ENCODE peak calls at places on chromosomes 4 and X, in nine cellular contexts. A is nephron progenitor cell; Z is ACHN; U is naive thymus-derived CD8-positive, alpha-beta T cell; H is stimulated activated CD8-positive, alpha-beta memory T cell treated with anti-CD3 and anti-CD28 coated beads, Interleukin-7, amount 100 ng/mL, for 1 hour; G is kidney; V is breast epithelium; Q is dorsolateral prefrontal cortex; P is GM10248. L is an unnamed sample.

GRCh38 chrX:31508338-31508737 is 436.5 kb upstream of the FTHL17 start:
- DNase-seq in A (no peak), Z (no peak), U (no peak), H (no peak), G (no peak), V (no peak), Q (no peak), P (no peak), L (no peak)

GRCh38 chrX:80879143-80879542 is 69.5 kb upstream of the BRWD3 start:
- DNase-seq in A (no peak), Z (no peak), U (no peak), H (no peak), G (no peak), V (no peak), Q (no peak), P (no peak), L (no peak)

GRCh38 chr4:27702710-27703431 is 842.2 kb downstream of the STIM2 start:
- DNase-seq in A (no peak), Z (peak; percentile 11), U (no peak), H (no peak), G (no peak), V (no peak), Q (no peak), P (no peak), L (peak; percentile 15)

GRCh38 chr4:173056708-173057107 is 111.9 kb upstream of the GALNT7 start:
- DNase-seq in A (no peak), Z (no peak), U (no peak), H (no peak), G (no peak), V (no peak), Q (no peak), P (no peak), L (no peak)

GRCh38 chr4:101419324-101420135 is 72.2 kb upstream of the PPP3CA start:
- DNase-seq in A (no peak), Z (no peak), U (peak; percentile 22), H (no peak), G (no peak), V (no peak), Q (no peak), P (peak; percentile 19), L (no peak)

GRCh38 chrX:1248381-1249061 is 20.1 kb upstream of the CSF2RA start:
- DNase-seq in A (peak; percentile 70), Z (peak; percentile 3), U (no peak), H (no peak), G (no peak), V (no peak), Q (no peak), P (peak; percentile 54), L (no peak)

GRCh38 chr4:175290401-175290800 is 372.2 kb downstream of the ADAM29 start:
- DNase-seq in A (no peak), Z (no peak), U (no peak), H (no peak), G (no peak), V (no peak), Q (no peak), P (no peak), L (no peak)

GRCh38 chr4:122577189-122577553 is 43.7 kb downstream of the IL21 start:
- DNase-seq in A (no peak), Z (no peak), U (no peak), H (no peak), G (no peak), V (no peak), Q (no peak), P (no peak), L (no peak)

GRCh38 chrX:46180258-46180687 is 364.9 kb downstream of the ZNF674 start:
- DNase-seq in A (no peak), Z (no peak), U (no peak), H (no peak), G (no peak), V (no peak), Q (no peak), P (no peak), L (no peak)

GRCh38 chr4:161573836-161574235 is 590.0 kb downstream of the FSTL5 start:
- DNase-seq in A (no peak), Z (peak; percentile 8), U (no peak), H (no peak), G (no peak), V (no peak), Q (no peak), P (no peak), L (no peak)

GRCh38 chr4:176340871-176341685 is 21.3 kb downstream of the SPCS3 start:
- DNase-seq in A (peak; percentile 5), Z (peak; percentile 54), U (no peak), H (no peak), G (no peak), V (no peak), Q (no peak), P (peak; percentile 28), L (no peak)

GRCh38 chr4:82715731-82716617 is 82.6 kb downstream of the SCD5 start:
- DNase-seq in A (no peak), Z (no peak), U (no peak), H (no peak), G (no peak), V (no peak), Q (no peak), P (no peak), L (no peak)

GRCh38 chr4:94827481-94828110 is 69.8 kb downstream of the BMPR1B start:
- DNase-seq in A (no peak), Z (peak; percentile 76), U (no peak), H (no peak), G (no peak), V (no peak), Q (no peak), P (no peak), L (no peak)

GRCh38 chr4:24063771-24064170 is 173.9 kb upstream of the PPARGC1A start:
- DNase-seq in A (no peak), Z (no peak), U (no peak), H (no peak), G (no peak), V (no peak), Q (no peak), P (no peak), L (no peak)

GRCh38 chr4:5571646-5572045 is 136.7 kb downstream of the EVC2 start:
- DNase-seq in A (no peak), Z (no peak), U (no peak), H (no peak), G (no peak), V (no peak), Q (no peak), P (no peak), L (no peak)

GRCh38 chrX:120309873-120310730 is 1.2 kb downstream of the TMEM255A start:
- DNase-seq in A (peak; percentile 27), Z (peak; percentile 43), U (no peak), H (no peak), G (no peak), V (no peak), Q (no peak), P (no peak), L (no peak)

GRCh38 chr4:108834787-108835384 is 72.0 kb upstream of the ETNPPL start:
- DNase-seq in A (no peak), Z (peak; percentile 32), U (no peak), H (no peak), G (no peak), V (no peak), Q (no peak), P (peak; percentile 6), L (no peak)

GRCh38 chrX:39759526-39760224 is 338.1 kb downstream of the BCOR start:
- DNase-seq in A (peak; percentile 42), Z (peak; percentile 13), U (no peak), H (no peak), G (peak; percentile 84), V (peak; percentile 52), Q (no peak), P (no peak), L (peak; percentile 9)

GRCh38 chrX:96752776-96753175 is 68.1 kb downstream of the DIAPH2 start:
- DNase-seq in A (no peak), Z (peak; percentile 69), U (no peak), H (no peak), G (peak; percentile 15), V (no peak), Q (no peak), P (no peak), L (no peak)

GRCh38 chrX:97683256-97683655 is 799.5 kb downstream of the RPA4 start:
- DNase-seq in A (no peak), Z (no peak), U (no peak), H (no peak), G (no peak), V (no peak), Q (no peak), P (no peak), L (no peak)

GRCh38 chr4:4417886-4418285 is 31.0 kb downstream of the NSG1 start:
- DNase-seq in A (no peak), Z (no peak), U (no peak), H (no peak), G (peak; percentile 43), V (peak; percentile 30), Q (no peak), P (no peak), L (no peak)

GRCh38 chrX:112734250-112734649 is 54.5 kb upstream of the LHFPL1 start:
- DNase-seq in A (no peak), Z (no peak), U (no peak), H (no peak), G (no peak), V (no peak), Q (no peak), P (no peak), L (no peak)

GRCh38 chr4:154551872-154552686 is 1.9 kb upstream of the PLRG1 start:
- DNase-seq in A (peak; percentile 61), Z (peak; percentile 77), U (peak; percentile 67), H (peak; percentile 32), G (peak; percentile 78), V (peak; percentile 65), Q (peak; percentile 68), P (peak; percentile 57), L (peak; percentile 71)

GRCh38 chr4:73208376-73208775 is 50.2 kb downstream of the ANKRD17 start:
- DNase-seq in A (no peak), Z (no peak), U (no peak), H (no peak), G (no peak), V (no peak), Q (no peak), P (no peak), L (no peak)

GRCh38 chrX:22351966-22352365 is 79.3 kb downstream of the CBLL2 start:
- DNase-seq in A (no peak), Z (no peak), U (no peak), H (no peak), G (no peak), V (no peak), Q (no peak), P (no peak), L (no peak)

GRCh38 chrX:123340691-123341090 is 156.6 kb downstream of the GRIA3 start:
- DNase-seq in A (no peak), Z (no peak), U (no peak), H (no peak), G (no peak), V (no peak), Q (no peak), P (no peak), L (no peak)

GRCh38 chrX:120125444-120125843 is 9.7 kb upstream of the RHOXF1 start:
- DNase-seq in A (no peak), Z (no peak), U (no peak), H (no peak), G (no peak), V (no peak), Q (no peak), P (no peak), L (no peak)

GRCh38 chr4:129240816-129241215 is 144.9 kb downstream of the C4orf33 start:
- DNase-seq in A (no peak), Z (no peak), U (no peak), H (no peak), G (no peak), V (no peak), Q (no peak), P (no peak), L (no peak)

GRCh38 chr4:42865572-42866189 is 26.8 kb upstream of the GRXCR1 start:
- DNase-seq in A (peak; percentile 57), Z (peak; percentile 58), U (peak; percentile 44), H (peak; percentile 15), G (no peak), V (no peak), Q (no peak), P (peak; percentile 29), L (no peak)

GRCh38 chr4:54784188-54784671 is 126.5 kb downstream of the KIT start:
- DNase-seq in A (no peak), Z (no peak), U (no peak), H (no peak), G (peak; percentile 95), V (no peak), Q (peak; percentile 80), P (no peak), L (peak; percentile 75)

L was measured in anterior cingulate cortex.